ENCODE peak calls at places on chromosomes 13 and 19, in four cellular contexts. R is neural crest cell, N is osteocyte, V is GM13977. C is an unnamed sample.

GRCh38 chr13:77896977-77897376 is 21.7 kb downstream of the EDNRB start:
- DNase-seq in R (no peak), N (no peak), V (no peak), C (no peak)

GRCh38 chr13:66831317-66831716 is 398.8 kb downstream of the PCDH9 start:
- DNase-seq in R (no peak), N (no peak), V (no peak), C (no peak)

GRCh38 chr19:8255426-8256125 is 46.4 kb downstream of the CERS4 start:
- DNase-seq in R (no peak), N (no peak), V (no peak), C (no peak)

GRCh38 chr13:110380359-110381028 is 73.4 kb downstream of the COL4A2 start:
- DNase-seq in R (no peak), N (no peak), V (no peak), C (no peak)

GRCh38 chr13:105519766-105520165 is 1015.7 kb downstream of the EFNB2 start:
- DNase-seq in R (no peak), N (no peak), V (no peak), C (no peak)

GRCh38 chr19:12155324-12155723 is 1.2 kb downstream of the ZNF625 start:
- DNase-seq in R (no peak), N (no peak), V (peak; percentile 28), C (no peak)

GRCh38 chr19:12736854-12737665 is at the start of gene GET3:
- DNase-seq in R (peak; percentile 71), N (peak; percentile 96), V (peak; percentile 94), C (peak; percentile 92)

GRCh38 chr13:68588623-68589022 is 1358.5 kb upstream of the PCDH9 start:
- DNase-seq in R (no peak), N (no peak), V (peak; percentile 2), C (no peak)

GRCh38 chr13:91609353-91609752 is 210.9 kb downstream of the GPC5 start:
- DNase-seq in R (no peak), N (no peak), V (no peak), C (no peak)

GRCh38 chr13:52851153-52851962 is 2.9 kb upstream of the PCDH8 start:
- DNase-seq in R (peak; percentile 56), N (no peak), V (peak; percentile 86), C (peak; percentile 70)

DNA sequence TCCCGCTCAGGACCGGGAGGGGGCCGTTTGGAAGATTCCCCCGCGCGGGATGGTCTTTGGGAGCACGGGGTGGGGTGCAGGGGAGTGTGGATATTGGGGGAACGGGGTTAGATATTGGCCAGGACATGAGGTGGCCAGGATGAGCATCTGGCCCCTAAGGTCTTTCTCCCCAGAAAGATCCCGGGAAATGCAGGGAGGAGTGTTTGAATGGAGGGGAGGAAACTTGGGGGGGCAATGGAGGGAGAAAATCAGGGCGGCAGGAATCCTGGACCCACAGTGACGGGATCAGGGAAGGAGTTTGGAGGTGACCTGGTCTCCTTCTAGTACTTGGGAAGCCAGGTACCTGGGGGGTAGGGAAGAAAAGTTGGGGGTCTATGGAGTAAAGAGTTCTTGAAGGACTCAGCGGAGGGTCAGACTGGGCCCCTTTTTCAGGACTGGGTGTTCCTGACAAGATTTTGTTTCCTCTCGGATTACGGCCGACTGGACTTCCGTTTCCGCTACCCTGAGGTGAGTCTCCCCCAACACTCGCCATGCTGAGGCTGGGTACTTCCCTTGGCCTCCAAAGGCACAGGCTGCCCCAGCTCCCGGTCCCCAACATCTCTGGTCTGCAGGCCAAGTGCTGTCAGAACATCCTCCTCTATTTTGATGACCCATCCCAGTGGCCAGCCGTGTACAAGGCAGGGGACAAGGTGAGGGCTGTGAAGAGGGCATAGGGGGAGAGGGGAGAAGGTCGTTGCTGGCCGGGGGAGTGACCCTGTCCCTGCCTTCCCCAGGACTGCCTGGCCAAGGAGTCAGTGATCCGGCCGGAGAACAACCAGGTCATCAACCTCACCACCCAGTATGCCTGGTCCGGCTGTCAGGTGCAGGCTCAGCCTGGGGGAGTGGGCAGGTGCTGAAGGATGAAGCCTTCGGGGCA is 989 bp downstream of the TMEM145 start:
- DNase-seq in R (no peak), N (no peak), V (no peak), C (no peak)
- TF ChIP-seq CTCF in R (no peak), N (no peak), V (no peak), C (no peak)

GRCh38 chr19:31253816-31254551 is 95.3 kb downstream of the TSHZ3 start:
- DNase-seq in R (no peak), N (peak; percentile 79), V (no peak), C (no peak)
- TF ChIP-seq CTCF in R (no peak), N (no peak), V (no peak), C (no peak)

DNA sequence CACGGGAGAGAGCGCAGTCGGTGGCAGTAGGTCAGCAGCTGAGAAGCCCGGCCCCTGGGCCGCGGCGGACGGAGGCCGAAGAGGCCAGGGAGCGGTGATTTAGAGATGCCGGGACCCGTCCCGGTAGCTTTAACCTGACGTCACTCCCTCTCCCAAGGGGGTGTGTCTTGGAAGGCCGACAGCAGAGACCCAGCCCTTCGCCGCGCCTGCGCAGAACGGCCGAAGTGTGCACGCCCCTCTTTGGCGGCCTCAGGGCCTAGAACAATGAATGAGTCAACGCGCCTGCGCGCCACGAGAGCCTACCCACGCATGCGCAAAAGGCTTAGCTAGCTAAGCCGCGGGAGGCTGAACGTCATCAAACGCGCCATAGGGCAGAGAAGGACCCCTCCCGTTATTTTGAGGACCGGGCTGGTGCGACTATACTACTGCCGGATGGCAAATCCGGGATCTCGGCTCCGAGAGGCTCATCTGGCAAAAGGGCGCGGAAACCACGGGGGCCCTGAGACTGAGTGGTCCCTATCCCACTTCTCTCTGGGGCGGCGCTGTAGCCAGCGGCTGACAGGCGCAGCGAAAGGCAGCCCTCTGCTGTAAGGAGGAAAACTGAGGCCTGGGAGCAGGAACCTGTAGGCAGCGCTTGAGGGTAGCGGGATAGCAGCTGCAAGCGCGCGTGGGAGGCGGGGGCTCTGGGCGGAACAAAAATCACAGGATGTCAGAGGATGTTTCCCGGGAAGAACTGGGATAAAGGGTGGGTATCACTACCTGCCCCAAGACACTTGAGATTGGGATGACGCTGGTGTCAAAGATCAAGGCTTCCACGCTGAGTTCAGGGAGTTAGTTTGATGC is at the start of the genes IRGQ and ZNF576:
- DNase-seq in R (peak; percentile 100), N (peak; percentile 100), V (peak; percentile 99), C (peak; percentile 99)
- TF ChIP-seq CTCF in R (no peak), N (no peak), V (peak; percentile 12), C (no peak)

DNA sequence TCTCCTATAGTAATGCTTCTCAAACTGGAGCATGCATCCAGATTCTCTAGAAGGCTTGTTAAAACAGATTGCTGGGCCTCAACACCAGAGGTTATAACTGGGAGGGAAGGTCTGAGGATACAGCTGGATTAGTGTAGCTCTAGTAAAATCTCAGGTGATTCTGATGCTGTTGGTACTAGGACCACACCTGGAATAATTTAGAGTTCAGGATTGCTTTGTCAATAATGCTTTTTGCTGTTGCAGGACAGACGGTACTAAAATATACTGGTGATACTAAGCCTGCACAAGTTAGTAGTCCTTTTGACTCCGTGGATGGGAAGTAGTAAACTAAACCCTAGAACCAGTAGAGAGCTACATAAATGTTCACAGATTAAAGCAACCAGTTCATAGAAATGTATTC is 258.1 kb upstream of the STARD13 start:
- DNase-seq in R (no peak), N (no peak), V (no peak), C (no peak)
- TF ChIP-seq CTCF in R (no peak), N (no peak), V (no peak), C (no peak)

C was measured in GM13976.